ENCODE peak calls at places on chromosomes 6 and 20, in seven cellular contexts. T is cardiac fibroblast, Z is mucosa of descending colon, R is MM.1S, D is WERI-Rb-1, Y is Karpas-422, W is PC-3. E is an unnamed sample.
A peak's percentile ranks its signal among the peaks of the same experiment; 100 is the strongest.

GRCh38 chr20:1949306-1949705 is 44.6 kb downstream of the PDYN start:
- DNase-seq in T (no peak), Z (no peak), R (no peak), D (no peak), Y (no peak), W (no peak), E (no peak)

GRCh38 chr20:52926505-52926904 is 45.7 kb upstream of the TSHZ2 start:
- DNase-seq in T (no peak), Z (no peak), R (no peak), D (no peak), Y (no peak), W (no peak), E (peak; percentile 83)

GRCh38 chr20:23444859-23445258 is 5.4 kb downstream of the CSTL1 start:
- DNase-seq in T (no peak), Z (no peak), R (no peak), D (no peak), Y (no peak), W (no peak), E (no peak)

GRCh38 chr20:20713244-20713765 is 861 bp upstream of the RALGAPA2 start:
- DNase-seq in T (no peak), Z (no peak), R (no peak), D (no peak), Y (no peak), W (no peak), E (peak; percentile 32)

GRCh38 chr20:36028106-36028826 is 59.9 kb downstream of the CNBD2 start:
- DNase-seq in T (no peak), Z (no peak), R (no peak), D (no peak), Y (no peak), W (no peak), E (no peak)

GRCh38 chr6:168225471-168225901 is 94.1 kb downstream of the DACT2 start:
- DNase-seq in T (peak; percentile 53), Z (peak; percentile 44), R (no peak), D (no peak), Y (no peak), W (no peak), E (no peak)

GRCh38 chr6:111841822-111842221 is 31.4 kb downstream of the FYN start:
- DNase-seq in T (peak; percentile 79), Z (no peak), R (no peak), D (no peak), Y (no peak), W (no peak), E (peak; percentile 40)

GRCh38 chr6:72403413-72403812 is 218.5 kb upstream of the KCNQ5 start:
- DNase-seq in T (no peak), Z (no peak), R (no peak), D (no peak), Y (no peak), W (no peak), E (no peak)

GRCh38 chr20:53138454-53139291 is 166.5 kb downstream of the TSHZ2 start:
- DNase-seq in T (no peak), Z (no peak), R (peak; percentile 93), D (no peak), Y (no peak), W (no peak), E (no peak)

DNA sequence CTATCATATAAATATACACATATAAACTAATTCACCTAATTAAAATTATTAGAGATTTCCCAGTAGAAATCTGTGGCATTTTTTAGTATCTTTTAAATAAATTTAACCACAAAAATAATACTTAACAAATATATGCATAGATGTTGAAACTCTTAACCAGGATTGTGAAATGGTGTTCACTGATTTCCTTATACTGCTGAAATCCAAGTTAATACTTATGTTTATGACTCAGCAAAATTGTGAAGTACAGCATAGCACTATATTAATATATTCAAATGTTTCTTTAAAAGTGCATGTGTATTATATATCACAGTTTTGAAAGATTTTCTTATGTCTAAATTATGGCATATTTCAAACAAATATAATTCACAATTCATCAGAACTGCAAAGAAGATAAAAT is 328.2 kb upstream of the MANEA start:
- DNase-seq in T (peak; percentile 66), Z (no peak), R (no peak), D (no peak), Y (peak; percentile 91), W (no peak), E (peak; percentile 81)
- H3K4me3 ChIP-seq in T (no peak overlapping the region), Z (no peak overlapping the region), R (no peak overlapping the region), D (no peak overlapping the region), Y (peak overlapping the region; percentile 30), W (no peak overlapping the region), E (no peak overlapping the region)

DNA sequence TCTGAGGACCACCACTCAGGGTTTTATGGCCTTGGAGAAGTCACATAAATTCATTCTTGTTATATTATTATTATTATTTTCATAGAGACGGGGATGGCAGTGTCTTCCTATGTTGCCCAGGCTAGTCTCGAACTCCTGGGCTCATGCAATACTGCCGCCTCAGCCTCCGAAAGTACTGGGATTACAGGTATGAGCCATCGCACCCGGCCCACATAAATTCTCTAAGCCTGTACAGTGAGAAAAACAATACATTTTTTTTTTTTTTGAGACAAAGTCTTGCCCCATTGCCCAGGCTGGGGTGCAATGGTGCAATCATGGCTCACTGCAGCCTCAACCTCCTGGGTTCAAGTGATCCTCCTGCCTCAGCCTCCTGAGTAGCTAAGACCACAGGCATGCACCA is 753 bp upstream of the FASTKD5 start:
- DNase-seq in T (no peak), Z (no peak), R (no peak), D (no peak), Y (no peak), W (no peak), E (no peak)
- H3K4me3 ChIP-seq in T (no peak overlapping the region), Z (no peak overlapping the region), R (no peak overlapping the region), D (no peak overlapping the region), Y (peak overlapping the region; percentile 89), W (peak overlapping the region; percentile 83), E (peak overlapping the region; percentile 90)

DNA sequence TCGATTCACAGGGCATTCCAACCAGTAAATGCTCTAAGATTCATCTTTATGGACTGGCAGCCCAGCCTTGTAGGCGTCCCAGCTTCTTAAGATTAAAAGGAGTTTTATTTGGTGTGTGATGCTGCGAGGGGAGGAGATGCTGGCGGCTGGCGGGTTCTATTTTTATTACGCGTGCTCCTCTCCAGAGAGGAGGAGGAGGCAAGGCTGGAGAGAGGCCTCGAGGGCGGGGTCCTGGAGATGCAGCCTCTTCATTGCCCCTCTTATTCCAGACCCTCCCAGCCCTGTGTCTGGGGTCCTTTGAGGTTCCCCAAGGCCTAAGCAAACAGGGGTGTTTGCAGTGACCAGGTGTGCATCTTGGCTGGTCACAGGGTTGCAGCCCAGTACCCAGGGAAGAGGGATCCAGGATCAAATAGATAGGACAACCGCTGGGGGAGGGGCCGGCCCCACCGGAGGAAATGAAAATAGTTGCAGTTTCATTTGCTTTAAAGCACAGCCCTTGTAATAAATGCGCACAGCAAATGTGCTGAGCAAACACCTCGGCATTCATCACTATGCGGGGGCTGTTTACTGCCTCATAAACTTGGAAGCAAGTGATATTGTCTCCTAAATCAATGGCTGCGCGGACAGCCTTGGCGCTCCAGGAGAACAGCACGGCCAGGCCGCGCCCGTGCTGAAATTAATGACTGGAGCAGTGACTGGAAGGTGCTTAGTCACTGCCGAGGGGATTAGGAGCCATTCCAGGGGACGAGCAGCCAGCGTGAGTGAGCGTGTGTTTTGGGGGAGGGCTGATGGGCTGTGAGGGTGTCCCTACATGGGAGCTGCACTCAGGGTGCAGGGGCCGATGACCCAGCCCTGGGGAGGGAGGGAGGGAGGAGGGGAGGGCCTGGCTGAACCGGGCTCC is 83.0 kb downstream of the TMEM242 start:
- DNase-seq in T (peak; percentile 36), Z (peak; percentile 75), R (peak; percentile 51), D (peak; percentile 90), Y (no peak), W (peak; percentile 60), E (peak; percentile 33)
- H3K4me3 ChIP-seq in T (peak overlapping the region; percentile 26), Z (no peak overlapping the region), R (peak overlapping the region; percentile 72), D (peak overlapping the region; percentile 54), Y (no peak overlapping the region), W (peak overlapping the region; percentile 68), E (no peak overlapping the region)

GRCh38 chr20:57698867-57699275 is 10.9 kb downstream of the PMEPA1 start:
- DNase-seq in T (no peak), Z (no peak), R (no peak), D (no peak), Y (peak; percentile 66), W (no peak), E (peak; percentile 66)
- H3K4me3 ChIP-seq in T (no peak overlapping the region), Z (no peak overlapping the region), R (no peak overlapping the region), D (no peak overlapping the region), Y (peak overlapping the region; percentile 52), W (peak overlapping the region; percentile 50), E (no peak overlapping the region)

GRCh38 chr6:69917834-69918233 is 51.5 kb downstream of the COL19A1 start:
- DNase-seq in T (peak; percentile 17), Z (no peak), R (no peak), D (no peak), Y (peak; percentile 43), W (peak; percentile 73), E (peak; percentile 95)
- H3K4me3 ChIP-seq in T (no peak overlapping the region), Z (no peak overlapping the region), R (no peak overlapping the region), D (no peak overlapping the region), Y (no peak overlapping the region), W (no peak overlapping the region), E (no peak overlapping the region)

DNA sequence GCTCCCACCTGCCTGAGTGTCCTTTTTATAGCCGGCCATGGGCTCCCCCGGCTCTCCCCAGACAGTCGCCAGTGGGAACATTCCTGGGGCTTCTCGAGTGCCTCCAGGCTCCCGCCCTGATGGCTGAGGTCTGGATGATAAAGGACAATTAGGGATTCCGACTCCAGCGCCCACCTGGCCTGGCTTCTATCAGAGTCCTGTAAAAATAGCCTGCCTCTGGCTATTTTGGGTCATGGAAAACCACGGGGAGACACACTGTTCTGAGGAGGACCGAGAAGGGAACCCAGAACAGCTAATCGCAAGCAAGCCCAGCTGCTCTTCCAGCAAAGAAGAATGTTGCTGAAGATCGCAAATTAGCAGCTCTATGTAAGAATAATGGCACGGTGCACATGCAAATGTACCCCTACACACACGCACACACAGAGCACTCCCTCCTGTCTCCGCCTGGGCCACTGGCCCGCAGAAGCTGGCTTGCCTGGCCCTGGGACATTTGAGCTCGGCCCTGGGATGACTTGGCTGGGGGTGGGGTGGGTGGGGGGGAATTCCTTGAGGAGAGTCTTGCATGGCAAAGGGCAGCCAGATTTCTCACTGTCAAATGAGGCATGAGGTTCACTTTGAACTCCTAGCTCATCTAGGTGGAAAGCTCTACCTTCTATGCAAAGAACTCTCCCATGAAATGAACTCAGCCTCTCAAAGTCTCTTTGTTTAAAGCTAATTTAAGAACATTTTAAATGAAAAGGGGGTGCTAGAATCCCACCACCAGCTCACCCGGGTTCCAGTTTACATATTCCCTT is 55.3 kb downstream of the CTCFL start:
- DNase-seq in T (no peak), Z (no peak), R (no peak), D (no peak), Y (peak; percentile 96), W (no peak), E (no peak)
- H3K4me3 ChIP-seq in T (no peak overlapping the region), Z (no peak overlapping the region), R (no peak overlapping the region), D (no peak overlapping the region), Y (peak overlapping the region; percentile 66), W (no peak overlapping the region), E (no peak overlapping the region)

DNA sequence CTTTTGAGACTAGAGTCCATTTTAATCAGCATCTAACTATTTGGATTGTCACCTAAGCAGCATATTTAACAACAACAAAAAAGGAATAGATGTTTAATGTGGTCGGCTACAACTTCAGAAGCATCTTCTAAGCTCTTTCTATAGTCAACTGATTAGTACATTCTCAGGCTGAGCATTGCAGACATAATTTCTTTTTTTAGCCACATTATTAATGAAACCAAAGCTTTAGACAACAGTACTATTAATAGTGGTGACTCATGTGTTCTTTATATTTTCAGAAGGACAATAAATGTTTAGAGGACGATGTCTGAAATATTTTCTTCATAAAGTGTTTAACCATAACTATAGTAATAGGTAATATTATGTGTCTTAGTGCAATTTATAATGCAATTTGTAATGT is 52.4 kb downstream of the TPD52L1 start:
- DNase-seq in T (no peak), Z (no peak), R (no peak), D (no peak), Y (no peak), W (no peak), E (no peak)
- H3K4me3 ChIP-seq in T (no peak overlapping the region), Z (no peak overlapping the region), R (no peak overlapping the region), D (no peak overlapping the region), Y (no peak overlapping the region), W (no peak overlapping the region), E (no peak overlapping the region)

E was measured in epithelial cell of esophagus.